ENCODE peak calls at places on chromosomes 16 and 17, in seven cellular contexts. Y, F, I, E, H, N and U are unnamed samples.

GRCh38 chr16:30010817-30011504 is at the start of gene DOC2A:
- DNase-seq in Y (no peak), F (peak; percentile 24), I (no peak), E (no peak), H (no peak), N (no peak), U (no peak)

GRCh38 chr16:4947722-4948503 is 10.2 kb upstream of the SEC14L5 start:
- DNase-seq in Y (no peak), F (no peak), I (no peak), E (no peak), H (peak; percentile 14), N (no peak), U (no peak)

GRCh38 chr16:46712911-46713310 is 23.5 kb downstream of the ORC6 start:
- DNase-seq in Y (no peak), F (no peak), I (no peak), E (no peak), H (no peak), N (no peak), U (no peak)

GRCh38 chr17:29245401-29245800 is 1.3 kb upstream of the CRYBA1 start:
- DNase-seq in Y (no peak), F (no peak), I (peak; percentile 80), E (no peak), H (no peak), N (no peak), U (no peak)

GRCh38 chr17:80183581-80184422 is 14.0 kb downstream of the CARD14 start:
- DNase-seq in Y (no peak), F (no peak), I (no peak), E (no peak), H (no peak), N (no peak), U (no peak)

GRCh38 chr16:56914896-56915295 is 17.0 kb upstream of the HERPUD1 start:
- DNase-seq in Y (no peak), F (no peak), I (no peak), E (no peak), H (no peak), N (no peak), U (no peak)

GRCh38 chr17:17358060-17358751 is 55.0 kb downstream of the NT5M start:
- DNase-seq in Y (no peak), F (no peak), I (no peak), E (no peak), H (no peak), N (no peak), U (no peak)

GRCh38 chr17:76432712-76433336 is 20.1 kb downstream of the UBE2O start:
- DNase-seq in Y (no peak), F (no peak), I (no peak), E (no peak), H (no peak), N (no peak), U (no peak)

GRCh38 chr16:85171004-85171808 is 58.9 kb upstream of the CIBAR2 start:
- DNase-seq in Y (no peak), F (no peak), I (no peak), E (no peak), H (no peak), N (no peak), U (no peak)

GRCh38 chr16:85171809-85172464 is 59.7 kb upstream of the CIBAR2 start:
- DNase-seq in Y (no peak), F (no peak), I (no peak), E (no peak), H (no peak), N (no peak), U (no peak)

GRCh38 chr16:85168732-85169256 is 56.5 kb upstream of the CIBAR2 start:
- DNase-seq in Y (no peak), F (no peak), I (no peak), E (peak; percentile 74), H (peak; percentile 80), N (no peak), U (peak; percentile 66)

GRCh38 chr16:85169333-85170065 is 57.2 kb upstream of the CIBAR2 start:
- DNase-seq in Y (no peak), F (no peak), I (no peak), E (no peak), H (peak; percentile 57), N (no peak), U (no peak)

DNA sequence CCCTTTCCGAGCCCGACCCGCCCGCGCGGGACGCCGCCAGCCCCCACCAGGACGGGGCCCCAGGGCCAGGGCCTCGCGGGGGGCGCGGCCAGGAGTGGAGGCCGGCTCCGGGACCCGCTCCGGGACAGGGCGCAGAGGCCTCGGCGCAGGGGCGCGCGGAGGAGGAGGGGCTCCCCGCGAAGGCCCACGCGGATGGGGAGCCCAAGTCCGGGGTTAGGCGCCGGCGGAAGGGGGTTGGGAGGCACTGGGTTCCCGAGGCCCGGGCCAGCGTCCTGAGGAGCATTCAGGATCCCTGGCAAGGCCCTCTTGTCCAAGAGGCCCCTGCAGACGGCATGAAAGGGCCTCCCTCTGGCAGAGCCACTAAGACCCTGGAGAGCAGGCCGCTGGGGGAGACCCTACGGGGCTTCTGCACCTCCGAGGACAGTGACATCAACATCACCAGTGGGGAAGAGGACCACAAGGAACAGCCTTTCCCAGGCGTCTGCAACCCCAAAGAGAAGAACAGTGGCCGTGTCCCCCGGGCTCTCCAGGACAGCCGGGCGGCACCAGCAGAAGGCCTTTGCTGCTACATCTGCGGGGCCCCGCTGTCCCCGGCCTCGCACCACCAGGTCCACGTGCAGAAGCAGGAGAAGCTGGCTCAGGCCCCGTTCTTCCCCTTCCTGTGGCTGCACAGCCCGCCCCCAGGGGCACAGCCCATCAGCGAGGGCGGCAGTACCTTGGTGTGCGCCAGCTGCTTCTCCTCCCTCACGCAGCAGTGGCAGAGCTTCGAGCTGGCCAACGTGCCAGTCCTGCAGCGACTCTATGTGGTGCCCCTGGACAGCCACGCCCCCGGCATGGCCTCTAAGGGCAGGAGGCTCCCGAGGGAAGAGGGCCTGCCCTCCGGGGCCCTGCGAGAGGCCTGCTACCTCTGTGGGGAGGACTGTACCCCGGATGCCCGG is 58.1 kb upstream of the CIBAR2 start:
- DNase-seq in Y (no peak), F (no peak), I (no peak), E (no peak), H (no peak), N (no peak), U (no peak)
- H3K4me3 ChIP-seq in Y (peak overlapping the region; percentile 59), F (no peak overlapping the region), I (peak overlapping the region; percentile 75), E (peak overlapping the region; percentile 68), H (peak overlapping the region; percentile 34), N (no peak overlapping the region), U (no peak overlapping the region)

GRCh38 chr17:40122944-40123810 is 1.4 kb downstream of the MSL1 start:
- DNase-seq in Y (no peak), F (peak; percentile 49), I (no peak), E (peak; percentile 45), H (peak; percentile 57), N (peak; percentile 43), U (peak; percentile 65)

GRCh38 chr17:40122466-40122943 is 734 bp downstream of the MSL1 start:
- DNase-seq in Y (no peak), F (no peak), I (no peak), E (peak; percentile 52), H (peak; percentile 58), N (no peak), U (peak; percentile 66)

GRCh38 chr17:40121886-40122465 is at the start of gene MSL1:
- DNase-seq in Y (no peak), F (peak; percentile 87), I (peak; percentile 96), E (peak; percentile 93), H (peak; percentile 88), N (peak; percentile 80), U (peak; percentile 90)

GRCh38 chr17:40123811-40124114 is 2.0 kb downstream of the MSL1 start:
- DNase-seq in Y (no peak), F (no peak), I (no peak), E (no peak), H (no peak), N (no peak), U (no peak)

GRCh38 chr17:40121191-40121885 is 433 bp upstream of the MSL1 start:
- DNase-seq in Y (no peak), F (no peak), I (no peak), E (peak; percentile 51), H (peak; percentile 70), N (no peak), U (peak; percentile 58)
- H3K36me3 ChIP-seq in Y (peaks cover 23% of the 10 kb centered on the region), F (no peaks in the 10 kb centered on the region), I (peaks cover 4% of the 10 kb centered on the region), E (peaks cover 3% of the 10 kb centered on the region), H (peaks cover 2% of the 10 kb centered on the region), N (peaks cover 7% of the 10 kb centered on the region), U (no peaks in the 10 kb centered on the region)

DNA sequence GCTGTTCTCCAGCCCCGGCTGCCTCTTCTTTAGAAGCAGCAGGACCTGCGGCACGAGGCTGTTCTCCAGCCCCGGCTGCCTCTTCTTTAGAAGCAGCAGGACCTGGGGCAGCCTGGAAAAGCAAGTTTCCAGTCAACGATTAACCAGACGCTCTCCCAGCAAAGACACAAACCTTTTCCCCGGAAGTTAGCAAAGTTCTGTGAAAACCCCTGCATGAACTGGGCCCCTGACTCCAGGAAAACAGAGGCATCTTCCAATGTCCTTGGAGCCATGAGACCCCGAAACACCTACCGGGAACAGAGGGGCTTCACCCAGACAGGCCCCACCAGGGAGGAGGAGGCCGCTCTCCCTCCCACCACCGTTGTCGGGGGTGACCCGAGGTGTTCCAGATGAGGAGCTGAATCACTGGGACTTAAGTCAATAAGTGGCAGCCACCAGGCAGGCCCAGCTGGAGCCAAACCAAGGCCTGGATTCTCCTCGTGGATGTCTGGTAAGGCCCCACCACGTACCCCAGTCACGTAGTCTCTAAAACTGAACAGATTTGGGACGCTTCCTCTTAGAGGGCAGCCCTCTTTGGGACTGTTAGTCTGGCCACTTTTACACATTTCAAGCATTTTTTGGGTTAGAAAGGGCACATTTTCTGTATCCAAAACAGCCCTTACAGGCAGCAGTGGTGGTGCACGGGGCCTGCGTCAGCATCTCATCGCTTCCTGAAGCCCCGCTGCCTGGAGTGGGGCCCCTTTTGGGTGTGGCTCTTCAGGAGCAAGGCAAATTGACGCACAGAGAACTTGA is at the start of gene RPH3AL:
- DNase-seq in Y (peak; percentile 18), F (no peak), I (no peak), E (no peak), H (peak; percentile 48), N (no peak), U (peak; percentile 69)
- H3K4me3 ChIP-seq in Y (peak within 1 kb of the TSS; percentile 2), F (no peak within 1 kb of the TSS), I (peak within 1 kb of the TSS; percentile 27), E (peak within 1 kb of the TSS; percentile 12), H (peak within 1 kb of the TSS; percentile 9), N (no peak within 1 kb of the TSS), U (peak within 1 kb of the TSS; percentile 20)

GRCh38 chr16:9114842-9115241 is 23.4 kb downstream of the HAPSTR1 start:
- DNase-seq in Y (no peak), F (no peak), I (no peak), E (no peak), H (no peak), N (no peak), U (no peak)

GRCh38 chr16:9114112-9114511 is 22.7 kb downstream of the HAPSTR1 start:
- DNase-seq in Y (no peak), F (no peak), I (no peak), E (no peak), H (no peak), N (no peak), U (no peak)

GRCh38 chr16:9113707-9114106 is 22.3 kb downstream of the HAPSTR1 start:
- DNase-seq in Y (no peak), F (no peak), I (no peak), E (no peak), H (no peak), N (no peak), U (no peak)

GRCh38 chr16:9115277-9115676 is 23.8 kb downstream of the HAPSTR1 start:
- DNase-seq in Y (no peak), F (no peak), I (no peak), E (no peak), H (no peak), N (no peak), U (no peak)

DNA sequence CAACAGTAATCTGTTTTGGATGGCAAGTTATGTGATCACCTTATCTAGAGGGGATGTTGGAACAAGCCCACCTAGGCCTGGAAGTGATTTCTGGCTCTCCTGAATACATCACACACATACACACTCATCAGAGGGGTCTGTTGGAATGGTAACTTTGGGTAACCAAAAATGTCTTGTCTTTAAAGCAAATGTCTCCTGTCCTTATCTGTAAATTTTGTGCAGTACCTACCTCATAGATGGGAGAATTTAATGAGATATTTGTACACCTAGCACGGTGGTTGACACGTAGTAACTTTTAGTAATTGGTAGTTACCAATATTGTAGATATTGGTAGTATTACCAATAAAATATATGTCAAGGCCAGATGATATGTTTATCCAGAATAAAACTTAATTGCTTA is 24.7 kb downstream of the HAPSTR1 start:
- DNase-seq in Y (no peak), F (no peak), I (no peak), E (no peak), H (no peak), N (no peak), U (no peak)
- H3K36me3 ChIP-seq in Y (peaks cover 76% of the 10 kb centered on the region), F (peaks cover 43% of the 10 kb centered on the region), I (peaks cover 5% of the 10 kb centered on the region), E (peaks cover 28% of the 10 kb centered on the region), H (peaks cover 27% of the 10 kb centered on the region), N (peaks cover 35% of the 10 kb centered on the region), U (peaks cover 67% of the 10 kb centered on the region)